ENCODE peak calls at places on chromosomes 12 and 14, in seven cellular contexts. X, N, G, D, I, E and Z are unnamed samples.

GRCh38 chr12:91704446-91704845 is 441.2 kb downstream of the BTG1 start:
- DNase-seq in G (no peak), D (peak; percentile 38), N (no peak), E (no peak), X (no peak), I (no peak), Z (no peak)

GRCh38 chr14:105092124-105092911 is 27.1 kb upstream of the GPR132 start:
- DNase-seq in X (no peak), I (no peak), D (no peak), G (no peak), N (peak; percentile 80), E (peak; percentile 84), Z (peak; percentile 75)

GRCh38 chr14:52649511-52649910 is 45.8 kb downstream of the ERO1A start:
- DNase-seq in N (no peak), X (no peak), G (no peak), D (no peak), E (no peak), I (no peak), Z (no peak)

GRCh38 chr12:4421590-4422031 is 24.0 kb downstream of the FGF6 start:
- DNase-seq in N (peak; percentile 51), D (no peak), G (no peak), E (no peak), I (peak; percentile 43), X (no peak), Z (no peak)

GRCh38 chr12:89966495-89967240 is 258.0 kb upstream of the ATP2B1 start:
- DNase-seq in E (no peak), N (no peak), D (no peak), G (no peak), X (no peak), I (no peak), Z (no peak)

GRCh38 chr14:105500036-105500725 is 9.1 kb downstream of the TEDC1 start:
- DNase-seq in N (no peak), G (no peak), I (no peak), E (peak; percentile 66), D (no peak), X (no peak), Z (peak; percentile 66)

GRCh38 chr12:116672842-116673516 is 64.9 kb downstream of the SPRING1 start:
- DNase-seq in D (no peak), X (no peak), G (no peak), N (no peak), E (no peak), I (peak; percentile 15), Z (no peak)

GRCh38 chr14:63986789-63987533 is 134.2 kb downstream of the SYNE2 start:
- DNase-seq in E (no peak), N (peak; percentile 33), I (no peak), G (no peak), D (peak; percentile 87), X (no peak), Z (no peak)

GRCh38 chr14:30521899-30522736 is 36.8 kb upstream of the G2E3 start:
- DNase-seq in N (no peak), G (no peak), E (no peak), X (no peak), D (peak; percentile 4), I (peak; percentile 30), Z (no peak)

GRCh38 chr12:50187084-50187900 is 20.1 kb upstream of the CERS5 start:
- DNase-seq in D (peak; percentile 75), I (no peak), N (no peak), G (no peak), X (no peak), E (no peak), Z (no peak)

GRCh38 chr12:11545438-11546330 is 103.8 kb upstream of the ETV6 start:
- DNase-seq in E (no peak), N (no peak), G (no peak), X (no peak), D (no peak), I (peak; percentile 80), Z (no peak)
- H3K4me3 ChIP-seq in E (no peak overlapping the region), N (no peak overlapping the region), G (no peak overlapping the region), X (no peak overlapping the region), D (no peak overlapping the region), I (no peak overlapping the region), Z (no peak overlapping the region)

DNA sequence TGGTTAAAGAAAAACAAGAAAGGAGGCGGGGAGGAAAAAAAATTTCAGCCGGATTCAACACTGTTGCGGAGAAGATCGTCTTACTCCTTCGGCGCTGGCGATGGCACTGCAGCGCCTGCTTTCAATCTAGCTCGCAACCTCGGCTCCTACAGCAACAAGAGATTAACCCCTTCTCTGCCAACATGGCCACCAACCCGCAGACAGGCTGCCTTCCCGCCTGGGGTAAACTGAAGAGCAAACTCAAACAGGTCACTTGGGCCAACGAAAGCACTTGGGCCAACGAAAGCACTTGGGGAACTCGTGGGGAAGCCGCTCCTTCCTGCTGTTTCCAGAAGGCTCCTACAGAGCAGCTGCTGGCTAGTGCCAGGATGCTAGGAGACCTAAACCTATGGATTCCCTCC is 73.7 kb downstream of the CIT start:
- DNase-seq in N (no peak), G (no peak), E (no peak), X (peak; percentile 12), D (no peak), I (no peak), Z (no peak)
- H3K4me3 ChIP-seq in N (no peak overlapping the region), G (no peak overlapping the region), E (peak overlapping the region; percentile 28), X (peak overlapping the region; percentile 14), D (peak overlapping the region; percentile 48), I (no peak overlapping the region), Z (no peak overlapping the region)

GRCh38 chr14:75579882-75580281 is 1.5 kb downstream of the FLVCR2 start:
- DNase-seq in D (no peak), I (no peak), E (no peak), X (no peak), N (no peak), G (no peak), Z (no peak)
- H3K4me3 ChIP-seq in D (peak overlapping the region; percentile 70), I (no peak overlapping the region), E (peak overlapping the region; percentile 85), X (peak overlapping the region; percentile 53), N (no peak overlapping the region), G (peak overlapping the region; percentile 10), Z (no peak overlapping the region)

DNA sequence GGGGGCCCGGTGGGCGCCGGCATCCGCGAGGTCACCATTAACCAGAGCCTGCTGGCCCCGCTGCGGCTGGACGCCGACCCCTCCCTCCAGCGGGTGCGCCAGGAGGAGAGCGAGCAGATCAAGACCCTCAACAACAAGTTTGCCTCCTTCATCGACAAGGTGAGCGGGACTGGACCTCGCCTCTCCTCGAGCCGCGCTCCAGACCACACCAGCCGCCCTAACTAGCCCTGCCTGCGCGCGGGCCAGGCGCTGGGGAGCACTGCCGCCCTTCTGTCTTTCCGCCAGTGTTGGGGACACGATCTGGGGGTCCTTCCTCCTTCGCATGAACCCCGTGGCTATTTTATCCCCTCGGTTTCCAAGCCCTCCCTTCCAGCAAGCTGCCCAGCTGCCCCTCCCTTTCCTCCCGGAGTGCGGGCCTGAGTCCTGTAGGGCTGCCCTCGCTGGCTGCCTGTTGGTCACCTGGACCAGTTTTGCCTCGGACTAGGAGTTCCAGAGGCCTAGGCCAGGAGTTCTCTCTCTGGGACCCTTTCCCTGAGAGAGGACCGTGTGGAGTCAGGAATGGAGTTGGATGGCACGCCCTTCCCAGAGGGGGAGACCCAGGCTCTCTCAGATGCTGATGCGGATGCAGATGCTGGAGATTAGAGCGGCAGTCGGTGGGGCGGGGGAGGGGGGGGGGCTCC is 559 bp downstream of the KRT7 start:
- DNase-seq in N (no peak), E (peak; percentile 70), X (no peak), G (no peak), I (no peak), D (no peak), Z (peak; percentile 45)
- H3K4me3 ChIP-seq in N (no peak overlapping the region), E (no peak overlapping the region), X (peak overlapping the region; percentile 19), G (peak overlapping the region; percentile 3), I (no peak overlapping the region), D (no peak overlapping the region), Z (peak overlapping the region; percentile 94)

GRCh38 chr14:97164014-97164413 is 366.8 kb downstream of the VRK1 start:
- DNase-seq in E (no peak), X (no peak), I (no peak), D (no peak), N (no peak), G (no peak), Z (no peak)
- H3K4me3 ChIP-seq in E (no peak overlapping the region), X (no peak overlapping the region), I (no peak overlapping the region), D (no peak overlapping the region), N (no peak overlapping the region), G (no peak overlapping the region), Z (no peak overlapping the region)

DNA sequence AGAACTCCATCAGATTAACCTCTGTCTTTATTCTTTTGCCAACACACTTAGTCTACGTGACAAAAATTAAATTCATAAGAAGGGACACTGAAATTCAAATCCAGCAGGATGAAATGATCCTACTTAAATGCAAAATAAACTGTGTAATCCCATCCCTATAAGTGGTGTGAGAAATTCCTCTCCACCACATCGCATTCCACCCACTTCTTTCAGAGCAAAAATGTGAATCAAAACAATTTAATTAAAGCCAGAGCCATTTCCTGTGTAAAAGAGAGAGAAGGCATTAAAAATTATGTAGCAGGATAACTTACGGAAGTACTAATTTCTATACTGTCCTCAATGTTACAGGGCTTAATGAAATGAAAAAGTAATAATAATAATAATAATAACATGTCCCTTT is 844.3 kb downstream of the GALC start:
- DNase-seq in N (no peak), X (no peak), G (no peak), E (no peak), D (no peak), I (no peak), Z (no peak)
- H3K4me3 ChIP-seq in N (no peak overlapping the region), X (no peak overlapping the region), G (no peak overlapping the region), E (no peak overlapping the region), D (no peak overlapping the region), I (no peak overlapping the region), Z (no peak overlapping the region)

GRCh38 chr14:61700104-61700886 is 5.0 kb downstream of the HIF1A start:
- DNase-seq in I (no peak), E (no peak), N (no peak), G (no peak), D (no peak), X (no peak), Z (no peak)

GRCh38 chr14:61695695-61696527 is 598 bp downstream of the HIF1A start:
- DNase-seq in N (peak; percentile 69), E (peak; percentile 93), X (peak; percentile 42), I (peak; percentile 39), G (peak; percentile 61), D (no peak), Z (peak; percentile 78)

GRCh38 chr14:61699092-61699491 is 3.8 kb downstream of the HIF1A start:
- DNase-seq in D (no peak), E (no peak), I (no peak), G (no peak), N (no peak), X (no peak), Z (no peak)

GRCh38 chr14:61696753-61697318 is 1.5 kb downstream of the HIF1A start:
- DNase-seq in I (no peak), E (no peak), D (no peak), X (no peak), N (no peak), G (no peak), Z (no peak)

GRCh38 chr14:61698216-61698980 is 3.1 kb downstream of the HIF1A start:
- DNase-seq in G (no peak), I (no peak), D (no peak), X (no peak), E (no peak), N (no peak), Z (no peak)
- H3K4me3 ChIP-seq in G (peak overlapping the region; percentile 12), I (no peak overlapping the region), D (peak overlapping the region; percentile 89), X (peak overlapping the region; percentile 89), E (peak overlapping the region; percentile 96), N (no peak overlapping the region), Z (peak overlapping the region; percentile 80)